ENCODE peak calls at places on chromosomes 11 and 22, in nine cellular contexts. B is left lung; H is effector memory CD8-positive, alpha-beta T cell; A is activated T-helper 17 cell treated with anti-CD3 and anti-CD28 coated beads, Interleukin-2, amount 50 U/mL, for 72 hours; N is T-helper 17 cell; T is heart left ventricle; K is Right ventricle myocardium superior; F is RWPE2; J is T-cell. P is an unnamed sample.

GRCh38 chr11:111633756-111634362 is 31.6 kb downstream of the SIK2 start:
- ATAC-seq in B (no peak), H (no peak), A (peak), N (no peak), T (no peak), K (no peak), F (peak), J (no peak), P (no peak)

GRCh38 chr11:131750152-131750551 is 379.7 kb downstream of the NTM start:
- ATAC-seq in B (no peak), H (no peak), A (no peak), N (no peak), T (no peak), K (no peak), F (no peak), J (no peak), P (no peak)

GRCh38 chr11:1486054-1486825 is at the start of gene MOB2:
- ATAC-seq in B (peak), H (peak), A (peak), N (peak), T (peak), K (peak), F (no peak), J (peak), P (peak)

GRCh38 chr11:35541621-35542375 is 16.4 kb upstream of the PAMR1 start:
- ATAC-seq in B (peak), H (no peak), A (no peak), N (no peak), T (peak), K (peak), F (no peak), J (no peak), P (no peak)

GRCh38 chr11:126035718-126036117 is 26.9 kb downstream of the CDON start:
- ATAC-seq in B (no peak), H (no peak), A (no peak), N (no peak), T (no peak), K (no peak), F (no peak), J (no peak), P (no peak)

GRCh38 chr22:49436056-49436455 is 391.6 kb downstream of the BRD1 start:
- ATAC-seq in B (no peak), H (no peak), A (no peak), N (no peak), T (no peak), K (no peak), F (no peak), J (no peak), P (no peak)

GRCh38 chr11:118618115-118618990 is 10.9 kb downstream of the PHLDB1 start:
- ATAC-seq in B (peak), H (no peak), A (no peak), N (no peak), T (peak), K (no peak), F (no peak), J (no peak), P (no peak)

GRCh38 chr11:93116641-93117577 is 80.9 kb downstream of the SLC36A4 start:
- ATAC-seq in B (no peak), H (no peak), A (no peak), N (no peak), T (no peak), K (no peak), F (peak), J (no peak), P (no peak)

GRCh38 chr11:119591836-119592310 is 137.1 kb downstream of the NECTIN1 start:
- ATAC-seq in B (no peak), H (no peak), A (no peak), N (no peak), T (no peak), K (no peak), F (no peak), J (no peak), P (peak)

GRCh38 chr11:118892964-118893363 is 9.3 kb downstream of the CXCR5 start:
- ATAC-seq in B (no peak), H (peak), A (no peak), N (peak), T (no peak), K (no peak), F (no peak), J (peak), P (no peak)

GRCh38 chr11:128451651-128452470 is 135.5 kb downstream of the ETS1 start:
- ATAC-seq in B (peak), H (no peak), A (peak), N (no peak), T (peak), K (peak), F (no peak), J (no peak), P (no peak)

GRCh38 chr11:2528301-2529050 is 83.7 kb downstream of the KCNQ1 start:
- ATAC-seq in B (no peak), H (no peak), A (no peak), N (no peak), T (no peak), K (no peak), F (no peak), J (no peak), P (no peak)

GRCh38 chr22:46031066-46031465 is 54.1 kb upstream of the WNT7B start:
- ATAC-seq in B (no peak), H (no peak), A (no peak), N (no peak), T (no peak), K (no peak), F (no peak), J (no peak), P (no peak)

GRCh38 chr22:46754110-46754799 is 8.2 kb upstream of the TBC1D22A start:
- ATAC-seq in B (peak), H (peak), A (peak), N (peak), T (peak), K (peak), F (peak), J (peak), P (peak)

GRCh38 chr11:115760528-115760837 is 256.3 kb upstream of the CADM1 start:
- ATAC-seq in B (peak), H (no peak), A (no peak), N (no peak), T (peak), K (peak), F (no peak), J (no peak), P (peak)

GRCh38 chr11:68325183-68325893 is 12.9 kb downstream of the LRP5 start:
- ATAC-seq in B (no peak), H (no peak), A (no peak), N (no peak), T (no peak), K (peak), F (no peak), J (no peak), P (no peak)

GRCh38 chr22:36432592-36433317 is 45.0 kb upstream of the MYH9 start:
- ATAC-seq in B (peak), H (no peak), A (no peak), N (no peak), T (no peak), K (no peak), F (peak), J (no peak), P (no peak)

GRCh38 chr11:86559311-86559945 is 113.0 kb downstream of the ME3 start:
- ATAC-seq in B (peak), H (no peak), A (no peak), N (no peak), T (peak), K (peak), F (peak), J (no peak), P (peak)

GRCh38 chr11:44446996-44447771 is 118.3 kb upstream of the CD82 start:
- ATAC-seq in B (no peak), H (no peak), A (no peak), N (no peak), T (no peak), K (no peak), F (no peak), J (no peak), P (no peak)

GRCh38 chr11:3353066-3353465 is 25.9 kb downstream of the ZNF195 start:
- ATAC-seq in B (no peak), H (no peak), A (no peak), N (no peak), T (no peak), K (no peak), F (no peak), J (no peak), P (no peak)

GRCh38 chr11:86275493-86276370 is 26.3 kb upstream of the HIKESHI start:
- ATAC-seq in B (peak), H (peak), A (peak), N (no peak), T (no peak), K (no peak), F (no peak), J (no peak), P (no peak)

P was measured in esophagus mucosa.